ENCODE peak calls at places on chromosomes 13 and 19, in six cellular contexts. B is choroid plexus epithelial cell, R is endodermal cell, M is retinal pigment epithelial cell, Z is HFF-Myc, U is spleen. X is an unnamed sample.

GRCh38 chr13:24684600-24684998 is 4.4 kb downstream of the ATP12A start:
- DNase-seq in B (peak), R (peak), M (no peak), Z (no peak), U (no peak), X (no peak)

GRCh38 chr19:5083547-5083965 is 114.6 kb downstream of the KDM4B start:
- DNase-seq in B (peak), R (no peak), M (peak), Z (no peak), U (no peak), X (no peak)

GRCh38 chr13:76421011-76421410 is 465.2 kb downstream of the KCTD12 start:
- DNase-seq in B (no peak), R (no peak), M (no peak), Z (no peak), U (no peak), X (no peak)

GRCh38 chr19:58492265-58492664 is 16.1 kb downstream of the ZNF446 start:
- DNase-seq in B (no peak), R (no peak), M (no peak), Z (no peak), U (no peak), X (no peak)

GRCh38 chr13:47835470-47836228 is 165.4 kb downstream of the SUCLA2 start:
- DNase-seq in B (no peak), R (no peak), M (no peak), Z (no peak), U (no peak), X (no peak)

GRCh38 chr13:100513171-100513570 is 75.4 kb downstream of the GGACT start:
- DNase-seq in B (peak), R (no peak), M (no peak), Z (no peak), U (no peak), X (no peak)

GRCh38 chr13:73782781-73783180 is 351.4 kb downstream of the KLF12 start:
- DNase-seq in B (peak), R (no peak), M (no peak), Z (no peak), U (no peak), X (no peak)

GRCh38 chr13:48304132-48304876 is 753 bp downstream of the RB1 start:
- DNase-seq in B (peak), R (no peak), M (no peak), Z (peak), U (peak), X (no peak)

GRCh38 chr13:37446503-37446902 is 152.1 kb downstream of the POSTN start:
- DNase-seq in B (peak), R (no peak), M (peak), Z (no peak), U (no peak), X (peak)

GRCh38 chr19:46704379-46705076 is 12.4 kb downstream of the PRKD2 start:
- DNase-seq in B (peak), R (peak), M (no peak), Z (no peak), U (peak), X (no peak)

GRCh38 chr13:77981191-77981925 is 62.7 kb upstream of the EDNRB start:
- DNase-seq in B (peak), R (no peak), M (peak), Z (no peak), U (no peak), X (no peak)

GRCh38 chr13:52809310-52809769 is 39.1 kb downstream of the PCDH8 start:
- DNase-seq in B (peak), R (peak), M (peak), Z (peak), U (no peak), X (no peak)

GRCh38 chr19:10818306-10819123 is 17.5 kb downstream of the TMED1 start:
- DNase-seq in B (no peak), R (peak), M (no peak), Z (no peak), U (no peak), X (no peak)

GRCh38 chr13:64884976-64885375 is 2345.2 kb downstream of the PCDH9 start:
- DNase-seq in B (no peak), R (no peak), M (no peak), Z (no peak), U (no peak), X (no peak)

GRCh38 chr13:91776650-91777193 is 378.3 kb downstream of the GPC5 start:
- DNase-seq in B (no peak), R (no peak), M (no peak), Z (no peak), U (no peak), X (no peak)

GRCh38 chr13:98576215-98576945 is 527 bp downstream of the STK24 start:
- DNase-seq in B (no peak), R (peak), M (no peak), Z (no peak), U (peak), X (no peak)

GRCh38 chr13:105804561-105805190 is 730.8 kb downstream of the EFNB2 start:
- DNase-seq in B (peak), R (no peak), M (no peak), Z (no peak), U (no peak), X (peak)

GRCh38 chr13:79222427-79223205 is 183.4 kb downstream of the RBM26 start:
- DNase-seq in B (no peak), R (no peak), M (no peak), Z (no peak), U (no peak), X (no peak)

GRCh38 chr19:41745761-41746160 is 9.6 kb upstream of the CEACAM6 start:
- DNase-seq in B (no peak), R (no peak), M (no peak), Z (no peak), U (no peak), X (no peak)

GRCh38 chr19:41748012-41748411 is 7.3 kb upstream of the CEACAM6 start:
- DNase-seq in B (no peak), R (no peak), M (no peak), Z (no peak), U (no peak), X (no peak)

GRCh38 chr19:41744850-41745249 is 10.5 kb upstream of the CEACAM6 start:
- DNase-seq in B (no peak), R (no peak), M (no peak), Z (no peak), U (no peak), X (no peak)

GRCh38 chr19:41741244-41741554 is 14.1 kb upstream of the CEACAM6 start:
- DNase-seq in B (no peak), R (no peak), M (no peak), Z (no peak), U (no peak), X (no peak)

GRCh38 chr19:41746593-41747227 is 8.6 kb upstream of the CEACAM6 start:
- DNase-seq in B (peak), R (peak), M (peak), Z (peak), U (no peak), X (peak)
- TF ChIP-seq CTCF in B (peak), R (peak), M (peak), Z (peak), U (peak), X (peak)

DNA sequence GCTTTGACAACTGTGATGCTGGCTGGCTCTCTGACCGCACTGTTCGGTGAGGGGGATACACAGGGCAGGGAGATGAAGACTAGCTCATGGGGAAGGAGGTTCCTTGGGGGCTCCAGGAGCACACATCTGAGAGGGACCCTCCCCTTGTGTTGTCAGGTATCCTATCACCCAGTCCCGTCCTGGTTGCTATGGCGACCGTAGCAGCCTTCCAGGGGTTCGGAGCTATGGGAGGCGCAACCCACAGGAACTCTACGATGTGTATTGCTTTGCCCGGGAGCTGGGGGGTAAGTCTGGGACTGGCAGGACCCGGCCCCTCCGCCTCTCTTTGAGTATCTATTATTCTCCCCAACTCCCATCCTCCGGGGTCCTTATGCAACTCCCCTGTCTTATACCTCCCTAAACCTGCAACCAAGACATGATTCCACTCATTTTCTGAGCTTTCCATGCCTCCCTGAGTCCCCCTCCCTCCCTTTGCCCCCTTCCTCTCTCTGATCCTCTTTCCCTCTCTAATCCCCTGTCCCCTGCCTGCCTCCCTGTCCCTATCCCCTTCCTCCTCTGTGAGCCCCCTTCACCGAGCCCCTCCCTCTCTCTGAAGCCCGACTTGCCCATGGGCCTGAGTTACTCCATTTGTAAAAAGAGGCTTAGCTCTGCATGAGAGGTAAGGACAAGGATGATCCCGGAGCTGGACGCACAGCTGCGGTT is 12.5 kb downstream of the NCAN start:
- DNase-seq in B (no peak), R (no peak), M (no peak), Z (no peak), U (no peak), X (no peak)
- H3K4me3 ChIP-seq in B (no peak), R (peak), M (no peak), Z (no peak), U (peak), X (no peak)

GRCh38 chr19:17542042-17542441 is 13.4 kb upstream of the COLGALT1 start:
- DNase-seq in B (no peak), R (no peak), M (no peak), Z (no peak), U (no peak), X (no peak)

GRCh38 chr19:17538684-17539287 is 16.7 kb upstream of the COLGALT1 start:
- DNase-seq in B (no peak), R (no peak), M (no peak), Z (no peak), U (no peak), X (no peak)

GRCh38 chr19:17541184-17541759 is 14.2 kb upstream of the COLGALT1 start:
- DNase-seq in B (no peak), R (no peak), M (no peak), Z (no peak), U (no peak), X (no peak)

GRCh38 chr19:17540174-17540573 is 15.3 kb upstream of the COLGALT1 start:
- DNase-seq in B (no peak), R (no peak), M (no peak), Z (no peak), U (peak), X (no peak)

DNA sequence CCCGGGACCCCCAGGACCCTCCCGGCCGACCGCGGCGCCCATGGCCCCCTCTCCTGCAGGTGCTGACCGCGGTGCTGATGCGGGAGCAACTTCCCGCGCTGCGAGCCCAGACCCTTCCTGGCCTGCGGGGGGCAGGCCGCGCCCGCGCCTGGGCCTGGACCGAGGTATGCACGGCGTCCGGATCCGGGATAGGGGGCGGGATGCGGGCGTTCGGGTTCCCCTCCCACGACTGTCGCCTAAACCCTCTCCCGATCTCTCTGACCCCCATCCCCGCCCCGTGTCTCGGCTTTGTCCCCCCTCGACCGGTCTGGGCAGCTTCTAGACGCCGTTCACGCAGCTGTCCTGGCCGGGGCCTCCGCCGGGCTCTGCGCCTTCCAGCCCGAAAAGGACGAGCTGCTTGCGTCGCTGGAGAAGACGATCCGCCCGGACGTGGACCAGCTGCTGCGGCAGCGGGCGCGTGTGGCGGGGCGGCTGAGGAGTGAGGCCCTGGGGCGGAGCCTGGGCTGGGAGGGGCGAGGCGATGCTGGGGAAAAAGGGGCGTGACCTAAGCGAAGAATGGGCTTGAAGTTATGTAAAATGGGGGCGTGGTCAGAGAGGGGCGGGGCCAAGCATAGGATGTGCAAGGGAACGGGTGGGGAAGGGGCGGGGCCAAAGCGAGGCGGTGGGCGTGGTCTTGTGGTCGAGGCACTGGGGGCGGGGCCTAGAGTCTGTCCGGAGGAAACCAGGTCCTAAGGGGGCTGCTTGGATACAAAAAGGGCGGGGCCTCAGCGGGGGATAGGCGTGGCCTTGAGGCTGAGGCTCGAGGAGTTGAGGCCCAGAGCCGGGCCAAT is 15.9 kb upstream of the COLGALT1 start:
- DNase-seq in B (peak), R (peak), M (peak), Z (peak), U (peak), X (no peak)
- TF ChIP-seq CTCF in B (peak), R (no peak), M (peak), Z (no peak), U (no peak), X (peak)

DNA sequence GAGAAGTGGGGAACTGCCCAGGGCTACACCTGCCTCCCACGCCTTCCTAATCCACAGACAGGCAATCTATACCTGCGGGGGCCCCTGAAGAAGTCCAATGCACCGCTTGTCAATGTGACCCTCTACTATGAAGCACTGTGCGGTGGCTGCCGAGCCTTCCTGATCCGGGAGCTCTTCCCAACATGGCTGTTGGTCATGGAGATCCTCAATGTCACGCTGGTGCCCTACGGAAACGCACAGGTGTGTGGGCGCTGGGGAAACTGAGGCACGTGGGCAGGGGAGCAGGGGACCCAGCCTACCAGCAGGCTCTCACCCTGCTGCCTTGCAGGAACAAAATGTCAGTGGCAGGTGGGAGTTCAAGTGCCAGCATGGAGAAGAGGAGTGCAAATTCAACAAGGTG is 1.4 kb downstream of the IFI30 start:
- DNase-seq in B (no peak), R (no peak), M (no peak), Z (no peak), U (peak), X (no peak)
- H3K4me3 ChIP-seq in B (no peak), R (no peak), M (peak), Z (no peak), U (peak), X (no peak)

DNA sequence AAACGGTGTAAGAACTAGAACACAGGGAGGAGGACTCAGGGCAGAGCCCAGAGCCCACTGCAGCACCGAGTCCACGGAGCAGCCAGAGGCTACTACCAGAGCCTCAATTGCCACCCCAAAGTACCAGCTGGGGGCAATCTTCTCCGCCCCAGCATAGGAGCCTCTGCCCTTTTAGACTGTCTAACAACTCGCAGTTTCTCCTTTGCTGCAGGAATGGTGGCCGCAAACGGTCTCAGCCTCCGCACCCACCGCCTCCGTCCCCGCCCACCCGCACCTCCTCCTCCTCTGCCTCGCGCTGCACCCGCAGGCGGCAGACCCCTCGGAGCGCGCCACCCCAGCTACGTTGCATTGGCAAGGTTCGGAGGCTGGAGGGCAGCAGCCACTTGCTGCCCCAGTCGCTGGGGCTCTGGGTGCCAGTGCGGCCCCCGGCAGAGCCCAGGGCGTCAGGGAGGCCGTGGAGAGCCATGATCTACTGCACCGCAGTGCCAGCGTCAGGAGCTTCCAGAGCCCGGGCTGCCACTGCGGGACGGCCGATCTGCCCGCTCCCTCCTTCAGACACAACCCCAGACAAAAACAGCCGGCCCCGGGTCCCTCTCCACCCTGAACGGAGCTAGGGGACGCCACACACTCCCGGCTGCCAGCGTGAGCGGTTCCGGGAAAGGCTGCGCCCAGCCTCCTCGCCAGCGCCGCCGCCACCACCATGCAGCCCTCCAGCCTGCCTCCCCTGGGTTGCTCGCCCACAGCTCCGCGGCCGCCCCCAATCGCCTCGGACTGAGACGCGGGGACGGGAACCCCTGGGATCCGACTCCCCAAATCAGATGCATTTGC is 1.8 kb downstream of the FGF14 start:
- DNase-seq in B (no peak), R (peak), M (no peak), Z (no peak), U (peak), X (no peak)
- TF ChIP-seq CTCF in B (peak), R (peak), M (peak), Z (no peak), U (no peak), X (no peak)

GRCh38 chr19:3370728-3371591 is 4.6 kb downstream of the NFIC start:
- DNase-seq in B (no peak), R (no peak), M (no peak), Z (no peak), U (no peak), X (no peak)
- H3K4me3 ChIP-seq in B (no peak), R (no peak), M (no peak), Z (peak), U (no peak), X (no peak)

GRCh38 chr13:23348270-23349126 is 85.0 kb downstream of the SACS start:
- DNase-seq in B (peak), R (no peak), M (no peak), Z (no peak), U (no peak), X (no peak)
- TF ChIP-seq CTCF in B (peak), R (peak), M (no peak), Z (no peak), U (no peak), X (no peak)

GRCh38 chr19:56692496-56692895 is 20.9 kb upstream of the ZNF835 start:
- DNase-seq in B (no peak), R (no peak), M (no peak), Z (no peak), U (no peak), X (no peak)
- H3K4me3 ChIP-seq in B (no peak), R (no peak), M (no peak), Z (no peak), U (no peak), X (no peak)

GRCh38 chr19:843180-843835 is 2.5 kb downstream of the PRTN3 start:
- DNase-seq in B (no peak), R (peak), M (no peak), Z (no peak), U (peak), X (no peak)
- TF ChIP-seq CTCF in B (no peak), R (peak), M (no peak), Z (no peak), U (no peak), X (no peak)